ENCODE peak calls at places on chromosomes 7 and 10, in seven cellular contexts. N is fibroblast of mammary gland, V is dorsolateral prefrontal cortex, S is brain microvascular endothelial cell, Q is activated gamma-delta T cell treated with Interleukin-2 at 50 U/mL for 16 hours, A is H54, D is DMS79 treated with DMSO at 0.1 percent for 48 hours. F is an unnamed sample.

GRCh38 chr10:33291053-33291592 is 43.3 kb downstream of the NRP1 start:
- DNase-seq in Q (no peak), V (no peak), A (peak), N (peak), S (peak), D (no peak), F (no peak)

GRCh38 chr10:11319990-11320602 is 291.4 kb downstream of the USP6NL start:
- DNase-seq in N (no peak), A (no peak), D (no peak), Q (no peak), S (no peak), V (no peak), F (no peak)

GRCh38 chr10:4514445-4515108 is 311.4 kb upstream of the AKR1E2 start:
- DNase-seq in V (no peak), N (peak), A (no peak), S (no peak), D (no peak), Q (no peak), F (peak)

GRCh38 chr10:3523309-3524050 is 261.5 kb downstream of the KLF6 start:
- DNase-seq in S (no peak), Q (no peak), D (no peak), V (no peak), A (no peak), N (no peak), F (no peak)

GRCh38 chr7:1646391-1646790 is 23.7 kb upstream of the ELFN1 start:
- DNase-seq in Q (no peak), A (no peak), S (no peak), D (no peak), V (no peak), N (no peak), F (no peak)

GRCh38 chr7:106206826-106207541 is 77.8 kb downstream of the NAMPT start:
- DNase-seq in N (no peak), Q (no peak), V (no peak), A (no peak), D (no peak), S (no peak), F (no peak)

GRCh38 chr10:125153693-125154490 is 6.5 kb downstream of the CTBP2 start:
- DNase-seq in N (peak), S (no peak), V (no peak), D (no peak), Q (no peak), A (no peak), F (no peak)

GRCh38 chr10:132927824-132928223 is 14.5 kb downstream of the CFAP46 start:
- DNase-seq in V (no peak), D (no peak), Q (no peak), A (no peak), N (no peak), S (no peak), F (no peak)

GRCh38 chr10:1241322-1241890 is 185.2 kb downstream of the WDR37 start:
- DNase-seq in D (no peak), S (no peak), N (no peak), V (no peak), A (no peak), Q (no peak), F (no peak)

GRCh38 chr7:2295936-2296620 is 18.2 kb downstream of the SNX8 start:
- DNase-seq in S (no peak), Q (no peak), A (no peak), D (no peak), N (no peak), V (no peak), F (no peak)

GRCh38 chr10:19853839-19854238 is 37.6 kb downstream of the PLXDC2 start:
- DNase-seq in N (no peak), Q (no peak), S (no peak), A (no peak), D (no peak), V (no peak), F (no peak)

GRCh38 chr10:72171175-72171630 is 44.6 kb upstream of the ANAPC16 start:
- DNase-seq in D (no peak), N (peak), A (peak), Q (no peak), V (no peak), S (peak), F (no peak)

GRCh38 chr7:1043552-1044188 is 676 bp upstream of the GPR146 start:
- DNase-seq in D (no peak), A (no peak), Q (no peak), N (no peak), S (no peak), V (no peak), F (no peak)

GRCh38 chr7:26363465-26363864 is 71.8 kb downstream of the SNX10 start:
- DNase-seq in V (no peak), S (no peak), A (no peak), Q (no peak), N (no peak), D (no peak), F (no peak)

GRCh38 chr10:782751-783648 is 93.5 kb upstream of the DIP2C start:
- DNase-seq in V (no peak), D (no peak), S (no peak), Q (no peak), N (no peak), A (no peak), F (no peak)

GRCh38 chr7:133746305-133746704 is 380.8 kb upstream of the LRGUK start:
- DNase-seq in A (no peak), V (no peak), S (no peak), Q (no peak), N (no peak), D (no peak), F (no peak)

GRCh38 chr7:43636093-43636492 is 53.2 kb downstream of the STK17A start:
- DNase-seq in S (peak), V (no peak), Q (no peak), N (peak), A (no peak), D (peak), F (no peak)

GRCh38 chr7:150732786-150733733 is 4.2 kb upstream of the GIMAP5 start:
- DNase-seq in N (no peak), Q (no peak), D (no peak), V (no peak), A (no peak), S (no peak), F (no peak)

GRCh38 chr7:106284516-106285050 is at the start of gene NAMPT:
- DNase-seq in V (peak), D (peak), S (no peak), N (no peak), A (peak), Q (peak), F (peak)

GRCh38 chr10:110141747-110142625 is 65.4 kb upstream of the MXI1 start:
- DNase-seq in N (no peak), Q (no peak), S (no peak), V (peak), D (no peak), A (no peak), F (no peak)

GRCh38 chr10:132065491-132066105 is at the start of gene JAKMIP3:
- DNase-seq in D (peak), Q (no peak), S (peak), V (peak), A (peak), N (peak), F (peak)

GRCh38 chr10:80964179-80964578 is 426.5 kb downstream of the SH2D4B start:
- DNase-seq in A (no peak), N (no peak), S (no peak), D (no peak), Q (no peak), V (no peak), F (no peak)

GRCh38 chr10:35855155-35855947 is 213.3 kb upstream of the FZD8 start:
- DNase-seq in V (no peak), S (no peak), A (no peak), Q (no peak), N (peak), D (no peak), F (no peak)

GRCh38 chr7:114414151-114415053 is at the start of gene FOXP2:
- DNase-seq in Q (no peak), V (no peak), N (peak), A (no peak), D (no peak), S (peak), F (no peak)

GRCh38 chr10:7980196-7980595 is 74.3 kb upstream of the GATA3 start:
- DNase-seq in S (no peak), N (no peak), D (no peak), V (no peak), A (no peak), Q (no peak), F (no peak)

GRCh38 chr7:41754046-41754445 is 51.2 kb upstream of the INHBA start:
- DNase-seq in N (no peak), Q (no peak), A (no peak), S (no peak), V (no peak), D (no peak), F (no peak)

GRCh38 chr10:5089869-5090268 is 4.3 kb upstream of the AKR1C3 start:
- DNase-seq in A (no peak), D (no peak), S (peak), Q (no peak), V (no peak), N (peak), F (no peak)

GRCh38 chr10:69446650-69447151 is 4.6 kb upstream of the TSPAN15 start:
- DNase-seq in D (no peak), S (peak), Q (no peak), V (no peak), N (peak), A (peak), F (no peak)

GRCh38 chr7:49774459-49775064 is 1.1 kb downstream of the VWC2 start:
- DNase-seq in Q (no peak), V (peak), D (peak), S (no peak), N (no peak), A (no peak), F (no peak)

GRCh38 chr7:107854454-107854853 is 36.5 kb upstream of the DLD start:
- DNase-seq in D (no peak), A (no peak), V (no peak), Q (no peak), N (no peak), S (no peak), F (no peak)

GRCh38 chr7:28587211-28587610 is 174.9 kb downstream of the CREB5 start:
- DNase-seq in A (no peak), D (no peak), N (peak), Q (no peak), V (no peak), S (no peak), F (no peak)

GRCh38 chr7:123824754-123825067 is 20.3 kb upstream of the HYAL4 start:
- DNase-seq in N (no peak), A (no peak), S (no peak), D (no peak), Q (no peak), V (no peak), F (no peak)

GRCh38 chr7:99440195-99440594 is 1.5 kb downstream of the CPSF4 start:
- DNase-seq in Q (no peak), V (no peak), S (no peak), A (no peak), N (peak), D (no peak), F (no peak)

GRCh38 chr7:152383341-152384234 is 52.2 kb downstream of the KMT2C start:
- DNase-seq in D (no peak), V (no peak), A (no peak), N (peak), S (peak), Q (no peak), F (no peak)

GRCh38 chr7:1124164-1124563 is 35.8 kb downstream of the ZFAND2A start:
- DNase-seq in D (no peak), V (no peak), Q (no peak), N (peak), S (no peak), A (no peak), F (no peak)

GRCh38 chr10:22850541-22850940 is 77.3 kb upstream of the ARMC3 start:
- DNase-seq in V (no peak), Q (no peak), D (no peak), S (no peak), N (no peak), A (no peak), F (no peak)

F was measured in uterus.